ENCODE peak calls at places on chromosome 1, in five cellular contexts. I, Q, T, A and W are unnamed samples.

GRCh38 chr1:197008861-197009260 is 31.5 kb downstream of the CFHR5 start:
- DNase-seq in Q (no peak), I (no peak), T (no peak), A (no peak), W (no peak)

GRCh38 chr1:78519446-78519845 is 28.7 kb downstream of the PTGFR start:
- DNase-seq in T (no peak), Q (no peak), I (no peak), A (no peak), W (no peak)

GRCh38 chr1:93640656-93641440 is 40.8 kb downstream of the BCAR3 start:
- DNase-seq in I (no peak), T (no peak), Q (no peak), A (no peak), W (no peak)

GRCh38 chr1:234544094-234544579 is 65.2 kb upstream of the TARBP1 start:
- DNase-seq in T (peak), I (no peak), A (peak), Q (peak), W (peak)

GRCh38 chr1:210250998-210251679 is 18.5 kb downstream of the SERTAD4 start:
- DNase-seq in Q (peak), T (no peak), I (no peak), A (peak), W (peak)

GRCh38 chr1:181002582-181003172 is 20.0 kb downstream of the STX6 start:
- DNase-seq in T (no peak), A (no peak), Q (no peak), I (no peak), W (no peak)

GRCh38 chr1:1558591-1558990 is 16.1 kb downstream of the SSU72 start:
- DNase-seq in I (no peak), A (no peak), T (no peak), Q (no peak), W (no peak)

GRCh38 chr1:205746757-205747412 is 3.1 kb downstream of the NUCKS1 start:
- DNase-seq in Q (no peak), T (no peak), A (no peak), I (no peak), W (no peak)

GRCh38 chr1:167938083-167938482 is 1.2 kb upstream of the MPC2 start:
- DNase-seq in Q (peak), T (no peak), I (no peak), A (no peak), W (no peak)

GRCh38 chr1:40394456-40395172 is 21.1 kb downstream of the SMAP2 start:
- DNase-seq in T (no peak), Q (no peak), I (no peak), A (no peak), W (no peak)

GRCh38 chr1:248740876-248741275 is 14.7 kb downstream of the LYPD8 start:
- DNase-seq in T (no peak), Q (no peak), A (no peak), I (no peak), W (no peak)

GRCh38 chr1:40313958-40314720 is 2.9 kb downstream of the COL9A2 start:
- DNase-seq in A (no peak), Q (no peak), I (no peak), T (no peak), W (no peak)

GRCh38 chr1:200629876-200630514 is 9.4 kb upstream of the KIF14 start:
- DNase-seq in T (no peak), A (no peak), Q (no peak), I (no peak), W (no peak)

GRCh38 chr1:87202922-87203655 is 125.6 kb upstream of the LMO4 start:
- DNase-seq in Q (no peak), A (no peak), T (no peak), I (no peak), W (no peak)

GRCh38 chr1:54153548-54154439 is 994 bp upstream of the CDCP2 start:
- DNase-seq in A (no peak), Q (no peak), I (no peak), T (no peak), W (peak)

GRCh38 chr1:156590326-156591180 is 1.0 kb upstream of the NAXE start:
- DNase-seq in A (no peak), Q (no peak), T (no peak), I (no peak), W (no peak)

GRCh38 chr1:159989581-159989980 is 35.5 kb upstream of the SLAMF9 start:
- DNase-seq in Q (no peak), T (no peak), I (no peak), A (no peak), W (no peak)

GRCh38 chr1:221648201-221648600 is 93.7 kb downstream of the DUSP10 start:
- DNase-seq in T (no peak), I (no peak), A (no peak), Q (no peak), W (no peak)

GRCh38 chr1:43704838-43705237 is 2.5 kb upstream of the ST3GAL3 start:
- DNase-seq in I (no peak), A (no peak), T (no peak), Q (no peak), W (no peak)

GRCh38 chr1:17617787-17618557 is 78.5 kb downstream of the ARHGEF10L start:
- DNase-seq in A (no peak), T (no peak), I (no peak), Q (no peak), W (no peak)

GRCh38 chr1:168227620-168228019 is 1.8 kb downstream of the SFT2D2 start:
- DNase-seq in Q (peak), A (no peak), I (no peak), T (no peak), W (no peak)

GRCh38 chr1:67817319-67817718 is 15.9 kb downstream of the GNG12 start:
- DNase-seq in I (no peak), A (no peak), Q (no peak), T (no peak), W (no peak)

GRCh38 chr1:51729156-51729823 is 112.4 kb downstream of the OSBPL9 start:
- DNase-seq in T (peak), I (peak), Q (peak), A (peak), W (peak)

GRCh38 chr1:197067457-197067818 is 378 bp upstream of the F13B start:
- DNase-seq in I (no peak), T (no peak), Q (no peak), A (no peak), W (no peak)

GRCh38 chr1:16631248-16632043 is 18.1 kb upstream of the NBPF1 start:
- DNase-seq in Q (no peak), T (no peak), I (peak), A (no peak), W (no peak)